ENCODE peak calls at places on chromosomes 16 and 17, in nine cellular contexts. H is left lung; B is A673; N is T-helper 22 cell; L is pulmonary artery endothelial cell; O is stimulated activated naive CD4-positive, alpha-beta T cell; K is epithelial cell of esophagus; E is activated naive CD4-positive, alpha-beta T cell treated with anti-CD3 and anti-CD28 coated beads for 36 hours; P is CD8-positive, alpha-beta T cell. S is an unnamed sample.

GRCh38 chr16:79610771-79611170 is 10.2 kb upstream of the MAF start:
- DNase-seq in O (no peak), B (no peak), K (peak; percentile 77), N (no peak), L (no peak), H (no peak), E (no peak), P (no peak), S (no peak)

GRCh38 chr17:57552114-57552601 is 192.9 kb downstream of the CCDC182 start:
- DNase-seq in B (no peak), K (peak; percentile 14), H (no peak), E (peak; percentile 51), P (no peak), N (no peak), O (peak; percentile 6), L (no peak), S (peak; percentile 87)

GRCh38 chr17:47238321-47239010 is 15.2 kb upstream of the ITGB3 start:
- DNase-seq in K (no peak), E (no peak), H (no peak), P (no peak), O (no peak), L (no peak), B (no peak), N (no peak), S (no peak)

GRCh38 chr16:10622036-10622921 is 41.9 kb upstream of the EMP2 start:
- DNase-seq in O (no peak), E (no peak), K (no peak), P (no peak), N (no peak), B (no peak), L (no peak), H (no peak), S (no peak)

GRCh38 chr16:56872863-56873391 is 7.9 kb downstream of the SLC12A3 start:
- DNase-seq in H (peak; percentile 49), L (no peak), E (no peak), K (no peak), P (no peak), N (no peak), O (no peak), B (no peak), S (no peak)

GRCh38 chr17:48593126-48593829 is at the start of gene HOXB5:
- DNase-seq in L (no peak), N (no peak), K (no peak), O (no peak), H (no peak), P (no peak), B (no peak), E (peak; percentile 43), S (no peak)

GRCh38 chr17:48594412-48595106 is 980 bp upstream of the HOXB5 start:
- DNase-seq in P (no peak), O (no peak), H (no peak), K (no peak), N (no peak), L (no peak), B (no peak), E (no peak), S (no peak)

GRCh38 chr16:76157629-76158028 is 119.6 kb upstream of the CNTNAP4 start:
- DNase-seq in L (no peak), K (no peak), O (no peak), B (no peak), E (no peak), N (no peak), H (no peak), P (no peak), S (no peak)

GRCh38 chr16:83328936-83329335 is 478.8 kb upstream of the HSBP1 start:
- DNase-seq in B (no peak), H (no peak), K (no peak), E (no peak), P (no peak), L (no peak), N (no peak), O (no peak), S (no peak)

GRCh38 chr17:66477615-66478283 is 175.3 kb downstream of the PRKCA start:
- DNase-seq in K (no peak), E (no peak), N (no peak), P (no peak), O (no peak), H (no peak), B (no peak), L (no peak), S (no peak)

GRCh38 chr17:6640536-6641373 is at the start of the genes KIAA0753 and TXNDC17:
- DNase-seq in N (peak; percentile 79), P (peak; percentile 91), H (peak; percentile 94), O (peak; percentile 86), B (peak; percentile 94), E (peak; percentile 93), L (peak; percentile 74), K (peak; percentile 85), S (peak; percentile 92)

GRCh38 chr17:49315551-49315951 is 46.5 kb downstream of the ZNF652 start:
- DNase-seq in P (peak; percentile 69), E (peak; percentile 91), B (peak; percentile 89), K (peak; percentile 90), H (peak; percentile 72), N (peak; percentile 61), O (peak; percentile 80), L (peak; percentile 59), S (peak; percentile 70)

GRCh38 chr17:50353600-50354195 is 7.8 kb downstream of the XYLT2 start:
- DNase-seq in B (no peak), E (no peak), H (no peak), K (no peak), L (no peak), O (no peak), P (no peak), N (no peak), S (no peak)

GRCh38 chr17:7897090-7897489 is 8.5 kb downstream of the CHD3 start:
- DNase-seq in L (no peak), P (no peak), O (no peak), E (no peak), H (no peak), N (no peak), K (no peak), B (no peak), S (no peak)

GRCh38 chr17:6413073-6413472 is 21.8 kb downstream of the AIPL1 start:
- DNase-seq in N (no peak), E (no peak), K (peak; percentile 54), H (no peak), P (no peak), O (no peak), B (peak; percentile 70), L (peak; percentile 19), S (no peak)

GRCh38 chr16:1046271-1046955 is 26.1 kb upstream of the SSTR5 start:
- DNase-seq in P (no peak), H (no peak), N (no peak), L (no peak), O (no peak), B (no peak), K (no peak), E (no peak), S (no peak)

GRCh38 chr16:71358464-71359031 is at the start of gene CALB2:
- DNase-seq in N (peak; percentile 23), B (peak; percentile 68), H (no peak), K (peak; percentile 51), O (peak; percentile 55), L (no peak), P (peak; percentile 47), E (peak; percentile 62), S (no peak)

GRCh38 chr16:78199325-78200022 is 100.0 kb downstream of the WWOX start:
- DNase-seq in H (no peak), E (no peak), K (peak; percentile 48), N (no peak), L (no peak), O (no peak), B (no peak), P (no peak), S (no peak)

GRCh38 chr16:14559809-14560227 is 70.2 kb downstream of the PARN start:
- DNase-seq in E (no peak), P (no peak), K (peak; percentile 37), L (no peak), B (no peak), O (no peak), H (peak; percentile 56), N (no peak), S (no peak)

GRCh38 chr17:81027038-81027437 is 7.9 kb upstream of the BAIAP2 start:
- DNase-seq in K (no peak), B (no peak), N (no peak), O (no peak), L (no peak), P (no peak), E (no peak), H (no peak), S (no peak)

GRCh38 chr16:5069854-5070253 is 1.8 kb upstream of the ALG1 start:
- DNase-seq in K (no peak), H (peak; percentile 28), N (no peak), P (no peak), L (no peak), O (no peak), B (no peak), E (no peak), S (no peak)

GRCh38 chr16:67378642-67379041 is 14.7 kb downstream of the TPPP3 start:
- DNase-seq in N (no peak), B (no peak), L (no peak), H (no peak), E (no peak), P (no peak), O (no peak), K (no peak), S (no peak)

S was measured in DND-41.